ENCODE peak calls at places on chromosomes 5 and 9, in six cellular contexts. I is activated naive CD8-positive, alpha-beta T cell treated with anti-CD3 and anti-CD28 coated beads, Interleukin-2, amount 50 U/mL, for 24 hours; H is adrenal gland; A is endothelial cell; M is GM13977; V is brain pericyte. S is an unnamed sample.

GRCh38 chr5:78811121-78811832 is 162.7 kb upstream of the LHFPL2 start:
- DNase-seq in I (no peak), H (no peak), A (no peak), M (no peak), V (no peak), S (no peak)

GRCh38 chr9:108468364-108468763 is 387.4 kb downstream of the ACTL7B start:
- DNase-seq in I (peak), H (peak), A (peak), M (peak), V (no peak), S (peak)

GRCh38 chr9:133693703-133694529 is 44.2 kb downstream of the SARDH start:
- DNase-seq in I (no peak), H (no peak), A (no peak), M (no peak), V (no peak), S (no peak)

GRCh38 chr9:82031538-82032280 is 43.1 kb downstream of the SPATA31D1 start:
- DNase-seq in I (no peak), H (peak), A (no peak), M (no peak), V (no peak), S (no peak)

GRCh38 chr5:112907166-112907611 is 14.8 kb downstream of the REEP5 start:
- DNase-seq in I (no peak), H (no peak), A (no peak), M (no peak), V (no peak), S (no peak)

GRCh38 chr5:73067213-73067612 is 53.2 kb upstream of the TMEM171 start:
- DNase-seq in I (no peak), H (no peak), A (no peak), M (no peak), V (peak), S (no peak)

GRCh38 chr9:137302176-137303030 is at the start of gene NRARP:
- DNase-seq in I (peak), H (peak), A (peak), M (peak), V (no peak), S (peak)

GRCh38 chr5:14668247-14668646 is 3.7 kb downstream of the OTULIN start:
- DNase-seq in I (peak), H (no peak), A (no peak), M (no peak), V (no peak), S (no peak)

GRCh38 chr5:172417983-172418630 is 36.2 kb downstream of the SH3PXD2B start:
- DNase-seq in I (no peak), H (peak), A (no peak), M (no peak), V (peak), S (no peak)

GRCh38 chr5:64900618-64901017 is 131.9 kb downstream of the CWC27 start:
- DNase-seq in I (no peak), H (no peak), A (no peak), M (no peak), V (no peak), S (no peak)

GRCh38 chr5:126871441-126871840 is 94.5 kb downstream of the LMNB1 start:
- DNase-seq in I (no peak), H (no peak), A (no peak), M (no peak), V (no peak), S (no peak)

GRCh38 chr5:69329905-69330489 is 2.6 kb downstream of the CCDC125 start:
- DNase-seq in I (no peak), H (peak), A (no peak), M (no peak), V (no peak), S (no peak)

GRCh38 chr9:99427252-99427651 is 205.2 kb downstream of the SEC61B start:
- DNase-seq in I (no peak), H (no peak), A (no peak), M (no peak), V (no peak), S (no peak)

GRCh38 chr5:140128376-140128775 is 2.6 kb downstream of the IGIP start:
- DNase-seq in I (no peak), H (no peak), A (no peak), M (no peak), V (no peak), S (no peak)

GRCh38 chr9:120985759-120986353 is 59.3 kb upstream of the TRAF1 start:
- DNase-seq in I (no peak), H (no peak), A (peak), M (peak), V (peak), S (peak)

GRCh38 chr9:98091735-98092632 is 27.0 kb downstream of the TRIM14 start:
- DNase-seq in I (no peak), H (peak), A (no peak), M (no peak), V (no peak), S (no peak)

GRCh38 chr5:14181299-14181968 is 38.3 kb downstream of the TRIO start:
- DNase-seq in I (no peak), H (no peak), A (no peak), M (no peak), V (no peak), S (no peak)

GRCh38 chr9:33273266-33273971 is 8.6 kb downstream of the CHMP5 start:
- DNase-seq in I (no peak), H (no peak), A (no peak), M (no peak), V (no peak), S (no peak)

GRCh38 chr5:145776886-145777285 is 58.3 kb downstream of the PRELID2 start:
- DNase-seq in I (no peak), H (no peak), A (no peak), M (no peak), V (no peak), S (no peak)

GRCh38 chr9:116313638-116314037 is 160.0 kb downstream of the PAPPA start:
- DNase-seq in I (no peak), H (no peak), A (no peak), M (no peak), V (no peak), S (no peak)

GRCh38 chr5:157563373-157564148 is 12.0 kb downstream of the ADAM19 start:
- DNase-seq in I (no peak), H (peak), A (no peak), M (no peak), V (no peak), S (no peak)

GRCh38 chr9:88179080-88179521 is 40.8 kb upstream of the SPATA31C2 start:
- DNase-seq in I (peak), H (peak), A (no peak), M (no peak), V (no peak), S (no peak)

GRCh38 chr9:69222953-69223352 is 48.9 kb downstream of the TJP2 start:
- DNase-seq in I (no peak), H (no peak), A (no peak), M (no peak), V (no peak), S (no peak)